ENCODE peak calls at places on chromosomes 7 and 10, in six cellular contexts. C is pancreas, G is left lung, E is dorsolateral prefrontal cortex, H is endodermal cell, Z is WTC11. A is an unnamed sample.

GRCh38 chr7:50497968-50498367 is 47.8 kb upstream of the FIGNL1 start:
- DNase-seq in C (no peak), G (no peak), E (no peak), H (no peak), Z (no peak), A (no peak)

GRCh38 chr10:58457761-58458616 is 54.7 kb upstream of the BICC1 start:
- DNase-seq in C (no peak), G (no peak), E (no peak), H (no peak), Z (no peak), A (no peak)

GRCh38 chr10:59225211-59225610 is 48.8 kb downstream of the PHYHIPL start:
- DNase-seq in C (no peak), G (no peak), E (no peak), H (no peak), Z (no peak), A (no peak)

GRCh38 chr10:103125323-103126267 is 67.5 kb downstream of the NT5C2 start:
- DNase-seq in C (no peak), G (no peak), E (no peak), H (no peak), Z (no peak), A (no peak)

GRCh38 chr10:122152544-122152943 is 118.6 kb upstream of the BTBD16 start:
- DNase-seq in C (no peak), G (no peak), E (peak; percentile 91), H (no peak), Z (no peak), A (no peak)

GRCh38 chr7:142549007-142549406 is 200.3 kb upstream of the PRSS1 start:
- DNase-seq in C (no peak), G (no peak), E (no peak), H (no peak), Z (no peak), A (no peak)

GRCh38 chr7:55366461-55367138 is 1.5 kb downstream of the LANCL2 start:
- DNase-seq in C (no peak), G (no peak), E (no peak), H (no peak), Z (no peak), A (peak; percentile 8)

GRCh38 chr10:68955414-68955785 is 570 bp upstream of the DDX21 start:
- DNase-seq in C (no peak), G (no peak), E (no peak), H (no peak), Z (no peak), A (no peak)

GRCh38 chr10:109892087-109892486 is 31.2 kb downstream of the XPNPEP1 start:
- DNase-seq in C (no peak), G (no peak), E (no peak), H (no peak), Z (no peak), A (no peak)

GRCh38 chr10:105150486-105150885 is 509.4 kb downstream of the SORCS3 start:
- DNase-seq in C (no peak), G (no peak), E (no peak), H (no peak), Z (no peak), A (no peak)

GRCh38 chr10:70477661-70478162 is 855 bp upstream of the PALD1 start:
- DNase-seq in C (no peak), G (no peak), E (no peak), H (peak; percentile 81), Z (no peak), A (no peak)

GRCh38 chr10:70478191-70479160 is at the start of gene PALD1:
- DNase-seq in C (peak; percentile 73), G (peak; percentile 85), E (no peak), H (peak; percentile 90), Z (peak; percentile 82), A (peak; percentile 49)

GRCh38 chr10:70480254-70480861 is 1.8 kb downstream of the PALD1 start:
- DNase-seq in C (no peak), G (no peak), E (no peak), H (no peak), Z (no peak), A (no peak)

GRCh38 chr10:70479626-70480253 is 1.2 kb downstream of the PALD1 start:
- DNase-seq in C (no peak), G (no peak), E (no peak), H (no peak), Z (no peak), A (no peak)

DNA sequence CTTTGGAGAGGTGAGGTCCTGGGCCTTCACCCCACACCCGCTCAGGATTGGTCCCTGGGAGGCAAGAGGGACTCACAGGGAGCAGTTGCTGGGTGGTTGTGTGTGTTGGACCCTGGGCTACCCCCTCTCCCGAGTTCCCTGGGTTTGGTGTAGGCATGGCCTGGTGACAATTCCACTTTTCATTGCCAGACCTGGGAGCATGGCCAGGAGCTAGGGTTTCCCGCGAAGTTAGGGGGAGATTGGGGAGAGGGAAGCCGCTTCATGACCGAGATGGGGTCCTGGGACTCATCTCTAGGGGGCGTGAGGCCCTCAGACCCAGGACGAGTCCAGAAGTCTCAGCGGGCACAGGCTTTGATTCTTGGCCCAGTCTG is 579 bp downstream of the PALD1 start:
- DNase-seq in C (no peak), G (no peak), E (no peak), H (peak; percentile 77), Z (no peak), A (no peak)
- TF ChIP-seq CTCF in C (no peak), G (no peak), E (peak; percentile 11), H (peak; percentile 58), Z (no peak), A (no peak)

DNA sequence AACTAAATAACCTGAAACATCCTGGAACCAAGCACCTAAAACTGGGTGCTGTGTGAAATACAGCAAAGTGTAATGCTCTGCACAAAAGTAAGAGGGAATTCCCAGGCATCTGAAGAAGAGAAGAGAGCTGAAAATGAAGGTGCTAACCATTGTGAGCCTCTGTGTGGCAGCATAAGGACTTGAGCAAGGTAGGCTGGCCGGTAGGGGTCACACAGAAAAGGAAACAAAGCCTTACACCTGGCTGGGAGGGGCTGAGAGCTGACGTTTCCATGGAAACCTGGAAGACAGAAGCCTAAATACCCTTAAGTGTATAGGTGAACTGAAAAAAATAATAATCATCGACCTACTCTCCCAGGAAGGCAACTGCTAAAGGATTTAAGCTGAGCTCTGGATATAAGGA is 48.6 kb downstream of the CUL1 start:
- DNase-seq in C (no peak), G (no peak), E (no peak), H (peak; percentile 92), Z (peak; percentile 77), A (no peak)
- TF ChIP-seq CTCF in C (no peak), G (no peak), E (no peak), H (peak; percentile 85), Z (no peak), A (no peak)

GRCh38 chr7:134337980-134338379 is 21.2 kb upstream of the SLC35B4 start:
- DNase-seq in C (no peak), G (no peak), E (no peak), H (no peak), Z (no peak), A (no peak)
- TF ChIP-seq CTCF in C (no peak), G (no peak), E (no peak), H (no peak), Z (no peak), A (no peak)

GRCh38 chr7:90163534-90163933 is 9.3 kb downstream of the STEAP1 start:
- DNase-seq in C (no peak), G (no peak), E (no peak), H (no peak), Z (no peak), A (no peak)
- TF ChIP-seq CTCF in C (no peak), G (no peak), E (no peak), H (no peak), Z (no peak), A (no peak)

DNA sequence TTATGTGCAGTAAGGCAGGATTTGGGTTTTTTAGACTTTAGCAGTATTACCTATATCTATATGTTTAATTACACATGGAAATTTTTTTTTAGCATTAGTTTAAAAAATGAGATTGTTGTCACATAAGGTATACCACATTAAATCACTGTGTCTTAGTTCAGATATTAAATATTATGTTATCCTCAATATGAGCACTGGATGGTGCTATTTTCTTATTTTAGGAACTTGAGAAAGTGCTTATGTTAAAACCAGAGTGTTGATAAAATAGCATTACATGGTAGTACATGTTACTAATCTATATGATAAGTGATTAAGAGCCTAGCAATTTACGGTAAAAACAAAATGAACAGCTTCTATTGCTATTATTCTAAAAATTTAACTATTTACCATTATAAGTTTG is 28.8 kb downstream of the MIOS start:
- DNase-seq in C (no peak), G (no peak), E (no peak), H (no peak), Z (no peak), A (no peak)
- TF ChIP-seq CTCF in C (peak; percentile 9), G (peak; percentile 34), E (peak; percentile 56), H (peak; percentile 34), Z (no peak), A (peak; percentile 64)

GRCh38 chr10:88318803-88319202 is 264.3 kb downstream of the RNLS start:
- DNase-seq in C (no peak), G (no peak), E (no peak), H (peak; percentile 68), Z (peak; percentile 30), A (no peak)
- TF ChIP-seq CTCF in C (no peak), G (no peak), E (no peak), H (peak; percentile 74), Z (peak; percentile 31), A (no peak)

DNA sequence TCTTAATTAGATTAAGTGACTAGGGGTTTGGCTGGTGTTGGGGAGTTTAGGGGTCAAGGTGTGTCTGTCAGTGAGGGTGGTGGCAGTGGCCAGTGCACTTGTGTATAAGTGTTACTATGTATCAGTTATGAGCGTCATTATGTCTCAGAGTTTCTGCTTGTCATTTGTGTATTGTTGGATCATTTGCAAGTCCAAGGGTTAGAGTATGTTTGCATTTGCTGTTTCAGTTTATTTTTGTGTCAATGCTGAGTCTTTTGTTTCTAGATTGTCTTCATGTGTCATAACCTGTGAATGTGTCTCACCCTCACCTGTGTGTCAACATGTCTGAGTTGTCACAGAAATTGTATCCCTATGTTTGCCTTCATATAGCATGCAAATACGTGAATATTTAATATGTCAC is 97.5 kb upstream of the PAX2 start:
- DNase-seq in C (no peak), G (no peak), E (no peak), H (no peak), Z (no peak), A (no peak)
- TF ChIP-seq CTCF in C (no peak), G (no peak), E (no peak), H (no peak), Z (no peak), A (no peak)

GRCh38 chr10:67883710-67884312 is 645 bp upstream of the SIRT1 start:
- DNase-seq in C (no peak), G (no peak), E (no peak), H (no peak), Z (no peak), A (no peak)

GRCh38 chr10:67884842-67885680 is 605 bp downstream of the SIRT1 start:
- DNase-seq in C (peak; percentile 88), G (peak; percentile 97), E (peak; percentile 58), H (peak; percentile 88), Z (peak; percentile 75), A (peak; percentile 60)

DNA sequence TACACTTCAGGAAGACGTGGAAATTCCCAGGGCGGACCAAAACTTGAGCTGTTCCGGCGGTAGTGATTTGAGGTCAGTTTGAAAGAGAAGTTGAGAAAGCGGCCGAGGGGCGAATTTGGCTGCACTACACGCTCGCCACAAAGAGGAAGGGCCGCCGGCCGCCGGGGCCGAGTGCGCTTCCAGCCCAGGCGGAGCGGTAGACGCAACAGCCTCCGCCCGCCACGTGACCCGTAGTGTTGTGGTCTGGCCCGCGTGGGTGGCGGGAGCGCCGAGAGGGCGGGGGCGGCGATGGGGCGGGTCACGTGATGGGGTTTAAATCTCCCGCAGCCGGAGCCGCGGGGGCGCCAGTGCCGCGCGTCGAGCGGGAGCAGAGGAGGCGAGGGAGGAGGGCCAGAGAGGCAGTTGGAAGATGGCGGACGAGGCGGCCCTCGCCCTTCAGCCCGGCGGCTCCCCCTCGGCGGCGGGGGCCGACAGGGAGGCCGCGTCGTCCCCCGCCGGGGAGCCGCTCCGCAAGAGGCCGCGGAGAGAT is at the start of gene SIRT1:
- DNase-seq in C (peak; percentile 98), G (peak; percentile 99), E (peak; percentile 95), H (peak; percentile 99), Z (peak; percentile 96), A (peak; percentile 95)
- TF ChIP-seq CTCF in C (no peak), G (no peak), E (peak; percentile 23), H (no peak), Z (no peak), A (no peak)